ENCODE peak calls at places on chromosomes 7 and 10, in six cellular contexts. Z is fibroblast of the conjunctiva; O is left ventricle myocardium superior; L is NCI-H1105; H is activated CD4-positive, alpha-beta T cell treated with anti-CD3 and anti-CD28 coated beads, Interleukin-2, amount 50 U/mL, for 4 hours; Y is NB4. J is an unnamed sample.

GRCh38 chr7:141788296-141788695 is 1.7 kb upstream of the TAS2R5 start:
- DNase-seq in O (no peak), Z (no peak), H (no peak), L (no peak), Y (no peak), J (no peak)

GRCh38 chr10:60349426-60349825 is 40.2 kb downstream of the ANK3 start:
- DNase-seq in Y (no peak), O (no peak), L (no peak), H (no peak), Z (no peak), J (no peak)

GRCh38 chr7:123741940-123742339 is 6.9 kb downstream of the WASL start:
- DNase-seq in Y (no peak), L (no peak), O (no peak), Z (no peak), H (no peak), J (no peak)

GRCh38 chr7:28748934-28749584 is 209.1 kb downstream of the TRIL start:
- DNase-seq in H (no peak), Z (no peak), L (no peak), O (no peak), Y (peak; percentile 77), J (no peak)

GRCh38 chr7:149816794-149817193 is 21.4 kb upstream of the ZNF862 start:
- DNase-seq in Z (no peak), H (no peak), L (no peak), Y (no peak), O (no peak), J (no peak)

GRCh38 chr10:55019461-55019860 is 218.4 kb upstream of the PCDH15 start:
- DNase-seq in O (no peak), H (no peak), L (no peak), Z (no peak), Y (no peak), J (no peak)

GRCh38 chr7:22633286-22633953 is 93.6 kb upstream of the IL6 start:
- DNase-seq in O (no peak), Y (no peak), L (no peak), Z (no peak), H (no peak), J (no peak)

GRCh38 chr10:124256151-124256550 is 162.6 kb downstream of the OAT start:
- DNase-seq in Z (no peak), H (no peak), L (no peak), O (no peak), Y (no peak), J (no peak)

GRCh38 chr10:28411648-28412047 is 108.8 kb upstream of the MPP7 start:
- DNase-seq in H (no peak), L (no peak), O (no peak), Y (no peak), Z (no peak), J (no peak)

GRCh38 chr7:130669051-130669700 is 628 bp upstream of the COPG2 start:
- DNase-seq in Z (no peak), O (no peak), Y (peak; percentile 67), L (no peak), H (peak; percentile 0), J (no peak)

GRCh38 chr10:33196710-33197406 is 137.6 kb downstream of the NRP1 start:
- DNase-seq in Y (no peak), H (no peak), Z (no peak), L (no peak), O (peak; percentile 21), J (peak; percentile 94)

GRCh38 chr7:81549484-81550016 is 220.3 kb downstream of the HGF start:
- DNase-seq in Z (no peak), Y (no peak), O (no peak), L (no peak), H (no peak), J (no peak)

GRCh38 chr10:81730901-81731300 is 144.1 kb upstream of the NRG3 start:
- DNase-seq in H (no peak), Z (no peak), Y (no peak), L (no peak), O (no peak), J (no peak)

GRCh38 chr10:113093188-113094113 is 143.4 kb downstream of the TCF7L2 start:
- DNase-seq in O (no peak), L (no peak), H (no peak), Y (peak; percentile 36), Z (no peak), J (peak; percentile 88)

GRCh38 chr7:44280993-44281721 is 44.2 kb downstream of the CAMK2B start:
- DNase-seq in O (peak; percentile 62), L (no peak), Y (no peak), Z (no peak), H (no peak), J (no peak)

GRCh38 chr10:111435871-111436270 is 359.0 kb downstream of the ADRA2A start:
- DNase-seq in L (no peak), H (no peak), Z (no peak), O (no peak), Y (no peak), J (no peak)

GRCh38 chr7:94297397-94297838 is 97.3 kb upstream of the COL1A2 start:
- DNase-seq in O (peak; percentile 68), Y (no peak), H (no peak), Z (peak; percentile 91), L (no peak), J (no peak)

GRCh38 chr7:44881610-44882009 is 3.7 kb downstream of the PURB start:
- DNase-seq in H (no peak), O (no peak), Y (peak; percentile 74), L (no peak), Z (no peak), J (no peak)

GRCh38 chr7:81584667-81585066 is 185.2 kb downstream of the HGF start:
- DNase-seq in Y (no peak), Z (peak; percentile 38), L (no peak), H (no peak), O (no peak), J (no peak)

GRCh38 chr10:70166394-70166793 is 3.9 kb downstream of the SAR1A start:
- DNase-seq in Y (no peak), H (no peak), Z (no peak), O (no peak), L (no peak), J (no peak)

GRCh38 chr10:124935946-124936345 is 6.0 kb upstream of the ZRANB1 start:
- DNase-seq in H (no peak), O (no peak), Y (peak; percentile 25), L (no peak), Z (no peak), J (no peak)

GRCh38 chr10:90432891-90433290 is 424.9 kb downstream of the HTR7 start:
- DNase-seq in O (no peak), Y (no peak), L (no peak), H (no peak), Z (no peak), J (no peak)

GRCh38 chr7:20158684-20159083 is 58.5 kb downstream of the MACC1 start:
- DNase-seq in O (no peak), Y (peak; percentile 49), H (no peak), L (no peak), Z (no peak), J (peak; percentile 1)

GRCh38 chr7:98230746-98231471 is 19.7 kb downstream of the BHLHA15 start:
- DNase-seq in Z (no peak), O (no peak), L (no peak), Y (no peak), H (no peak), J (no peak)

GRCh38 chr7:92723978-92724377 is 112.4 kb downstream of the CDK6 start:
- DNase-seq in H (no peak), Y (peak; percentile 45), Z (no peak), L (no peak), O (no peak), J (no peak)

GRCh38 chr7:5420841-5421625 is 2.6 kb downstream of the TNRC18 start:
- DNase-seq in Z (no peak), L (no peak), H (no peak), Y (peak; percentile 69), O (peak; percentile 67), J (no peak)

GRCh38 chr7:3436112-3436511 is 135.1 kb downstream of the SDK1 start:
- DNase-seq in L (no peak), Y (no peak), H (no peak), O (no peak), Z (no peak), J (no peak)